ENCODE peak calls at places on chromosomes 12 and 14, in ten cellular contexts. P is NCI-H226, S is breast epithelium, B is A549, H is progenitor cell of endocrine pancreas, N is Right ventricle myocardium inferior, V is stomach, R is NCI-H1694, X is iris pigment epithelial cell, Y is cardiac septum. M is an unnamed sample.

GRCh38 chr12:101826766-101827368 is 3.9 kb downstream of the GNPTAB start:
- DNase-seq in P (no peak), S (no peak), B (no peak), H (no peak), N (no peak), V (no peak), R (no peak), X (no peak), Y (no peak), M (no peak)

GRCh38 chr12:91413591-91413990 is 231.0 kb upstream of the DCN start:
- DNase-seq in P (peak; percentile 90), S (no peak), B (peak; percentile 31), H (no peak), N (no peak), V (no peak), R (no peak), X (peak; percentile 82), Y (no peak), M (no peak)

GRCh38 chr14:47675489-47676300 is at the start of gene MDGA2:
- DNase-seq in P (peak; percentile 70), S (no peak), B (peak; percentile 27), H (no peak), N (peak; percentile 63), V (no peak), R (no peak), X (peak; percentile 19), Y (no peak), M (no peak)

GRCh38 chr12:121784460-121784859 is 9.0 kb downstream of the RHOF start:
- DNase-seq in P (peak; percentile 89), S (no peak), B (peak; percentile 87), H (no peak), N (no peak), V (no peak), R (no peak), X (peak; percentile 82), Y (no peak), M (peak; percentile 87)

GRCh38 chr12:466762-467161 is 7.0 kb downstream of the B4GALNT3 start:
- DNase-seq in P (no peak), S (no peak), B (no peak), H (no peak), N (no peak), V (no peak), R (no peak), X (no peak), Y (no peak), M (no peak)

GRCh38 chr12:96201272-96202227 is 7.4 kb downstream of the ELK3 start:
- DNase-seq in P (no peak), S (no peak), B (no peak), H (no peak), N (no peak), V (no peak), R (no peak), X (peak; percentile 51), Y (no peak), M (no peak)

GRCh38 chr14:100733152-100733850 is 6.6 kb downstream of the DLK1 start:
- DNase-seq in P (no peak), S (no peak), B (no peak), H (no peak), N (no peak), V (no peak), R (no peak), X (no peak), Y (no peak), M (no peak)

GRCh38 chr14:64815257-64815656 is 64.5 kb downstream of the SPTB start:
- DNase-seq in P (no peak), S (no peak), B (no peak), H (no peak), N (no peak), V (no peak), R (no peak), X (no peak), Y (no peak), M (no peak)

GRCh38 chr12:52691076-52691764 is 11.0 kb upstream of the KRT1 start:
- DNase-seq in P (no peak), S (no peak), B (no peak), H (no peak), N (no peak), V (no peak), R (no peak), X (no peak), Y (no peak), M (no peak)

GRCh38 chr14:101604228-101604934 is 43.1 kb downstream of the DIO3 start:
- DNase-seq in P (no peak), S (peak; percentile 16), B (no peak), H (no peak), N (no peak), V (no peak), R (no peak), X (no peak), Y (no peak), M (no peak)

GRCh38 chr12:56338643-56339422 is at the start of gene IL23A:
- DNase-seq in P (peak; percentile 45), S (no peak), B (no peak), H (no peak), N (no peak), V (no peak), R (no peak), X (peak; percentile 61), Y (no peak), M (no peak)

GRCh38 chr12:2779281-2779680 is 15.5 kb upstream of the FKBP4 start:
- DNase-seq in P (no peak), S (no peak), B (no peak), H (no peak), N (no peak), V (no peak), R (no peak), X (no peak), Y (no peak), M (no peak)

GRCh38 chr12:108519558-108519957 is 4.5 kb downstream of the FICD start:
- DNase-seq in P (no peak), S (no peak), B (peak; percentile 33), H (no peak), N (no peak), V (no peak), R (no peak), X (no peak), Y (no peak), M (no peak)

GRCh38 chr12:12983420-12984035 is 16.5 kb downstream of the HEBP1 start:
- DNase-seq in P (peak; percentile 26), S (no peak), B (peak; percentile 73), H (no peak), N (no peak), V (no peak), R (peak; percentile 80), X (peak; percentile 68), Y (no peak), M (peak; percentile 66)

GRCh38 chr12:32504626-32505025 is 105.3 kb downstream of the FGD4 start:
- DNase-seq in P (no peak), S (no peak), B (no peak), H (no peak), N (no peak), V (no peak), R (no peak), X (no peak), Y (no peak), M (no peak)

GRCh38 chr14:96098309-96098998 is 59.3 kb downstream of the C14orf132 start:
- DNase-seq in P (peak; percentile 31), S (no peak), B (peak; percentile 78), H (peak; percentile 22), N (no peak), V (peak; percentile 56), R (peak; percentile 98), X (peak; percentile 63), Y (no peak), M (peak; percentile 70)

GRCh38 chr14:102525213-102526143 is 15.9 kb upstream of the ANKRD9 start:
- DNase-seq in P (peak; percentile 66), S (no peak), B (peak; percentile 80), H (no peak), N (no peak), V (no peak), R (peak; percentile 97), X (peak; percentile 67), Y (no peak), M (peak; percentile 63)

GRCh38 chr12:69272511-69272910 is 33.1 kb downstream of the CPSF6 start:
- DNase-seq in P (no peak), S (no peak), B (no peak), H (no peak), N (no peak), V (no peak), R (no peak), X (no peak), Y (no peak), M (no peak)

GRCh38 chr14:50342211-50343080 is 30.3 kb downstream of the DMAC2L start:
- DNase-seq in P (peak; percentile 57), S (peak; percentile 57), B (peak; percentile 57), H (no peak), N (no peak), V (no peak), R (peak; percentile 83), X (peak; percentile 83), Y (peak; percentile 79), M (peak; percentile 74)

GRCh38 chr12:132165584-132165983 is 21.3 kb downstream of the NOC4L start:
- DNase-seq in P (no peak), S (no peak), B (no peak), H (no peak), N (no peak), V (no peak), R (no peak), X (no peak), Y (no peak), M (no peak)

GRCh38 chr12:31860401-31860800 is 98.8 kb upstream of the RESF1 start:
- DNase-seq in P (no peak), S (no peak), B (no peak), H (no peak), N (no peak), V (no peak), R (no peak), X (no peak), Y (no peak), M (no peak)

GRCh38 chr12:49963976-49964815 is 2.5 kb downstream of the AQP5 start:
- DNase-seq in P (no peak), S (no peak), B (no peak), H (no peak), N (no peak), V (no peak), R (no peak), X (no peak), Y (no peak), M (no peak)

GRCh38 chr12:50375802-50376201 is 20.6 kb downstream of the FAM186A start:
- DNase-seq in P (no peak), S (no peak), B (no peak), H (no peak), N (no peak), V (no peak), R (no peak), X (no peak), Y (no peak), M (no peak)

GRCh38 chr12:48988030-48988649 is 10.0 kb downstream of the WNT1 start:
- DNase-seq in P (no peak), S (no peak), B (peak; percentile 66), H (peak; percentile 66), N (peak; percentile 82), V (peak; percentile 74), R (no peak), X (no peak), Y (peak; percentile 90), M (peak; percentile 25)

GRCh38 chr14:98736701-98737338 is 535.2 kb downstream of the BCL11B start:
- DNase-seq in P (no peak), S (no peak), B (no peak), H (no peak), N (no peak), V (no peak), R (no peak), X (no peak), Y (no peak), M (no peak)

GRCh38 chr14:62743569-62743968 is 301.7 kb downstream of the KCNH5 start:
- DNase-seq in P (no peak), S (no peak), B (no peak), H (no peak), N (no peak), V (no peak), R (no peak), X (no peak), Y (no peak), M (no peak)

GRCh38 chr12:124684971-124685688 is 117.7 kb upstream of the NCOR2 start:
- DNase-seq in P (peak; percentile 67), S (peak; percentile 68), B (no peak), H (no peak), N (no peak), V (no peak), R (peak; percentile 29), X (peak; percentile 70), Y (no peak), M (peak; percentile 50)

GRCh38 chr14:60381909-60382308 is 104.0 kb downstream of the C14orf39 start:
- DNase-seq in P (no peak), S (no peak), B (no peak), H (no peak), N (no peak), V (no peak), R (no peak), X (no peak), Y (no peak), M (no peak)